ENCODE peak calls at places on chromosomes 16 and 17, in nine cellular contexts. Z, A, N, G, W, H, B, C and Q are unnamed samples.
A peak's percentile ranks its signal among the peaks of the same experiment; 100 is the strongest.

GRCh38 chr17:7856081-7856791 is 1.1 kb downstream of the NAA38 start:
- DNase-seq in Z (peak; percentile 34), C (peak; percentile 77), G (no peak), A (peak; percentile 36), B (no peak), W (peak; percentile 53), N (peak; percentile 83), H (peak; percentile 86), Q (peak; percentile 50)

GRCh38 chr17:47120521-47121095 is 68.5 kb downstream of the CDC27 start:
- DNase-seq in N (no peak), H (no peak), B (no peak), C (no peak), G (no peak), Z (no peak), A (no peak), W (no peak), Q (no peak)

GRCh38 chr17:66494023-66494803 is 191.8 kb downstream of the PRKCA start:
- DNase-seq in A (no peak), W (no peak), B (no peak), Z (peak; percentile 73), H (no peak), N (no peak), C (no peak), G (no peak), Q (no peak)

GRCh38 chr17:32275060-32276042 is 9.7 kb downstream of the RHBDL3 start:
- DNase-seq in C (peak; percentile 96), Z (peak; percentile 89), H (peak; percentile 68), G (no peak), A (no peak), W (no peak), N (no peak), B (no peak), Q (no peak)

GRCh38 chr17:76382803-76383644 is 1.4 kb upstream of the SPHK1 start:
- DNase-seq in Z (peak; percentile 86), B (peak; percentile 50), C (no peak), H (peak; percentile 51), W (peak; percentile 69), A (peak; percentile 40), N (no peak), G (no peak), Q (no peak)

GRCh38 chr17:31825961-31826691 is 32.9 kb downstream of the COPRS start:
- DNase-seq in N (no peak), C (no peak), W (no peak), B (no peak), Z (no peak), A (no peak), G (no peak), H (no peak), Q (no peak)

GRCh38 chr17:39679521-39680192 is 8.2 kb downstream of the PGAP3 start:
- DNase-seq in B (peak; percentile 51), H (peak; percentile 76), A (no peak), C (no peak), W (no peak), Z (no peak), N (no peak), G (no peak), Q (no peak)

GRCh38 chr16:11599579-11599978 is 12.9 kb upstream of the LITAF start:
- DNase-seq in N (no peak), Z (no peak), H (no peak), B (no peak), A (no peak), G (no peak), W (no peak), C (no peak), Q (no peak)

GRCh38 chr17:80774643-80775281 is 216.9 kb upstream of the CHMP6 start:
- DNase-seq in W (no peak), N (peak; percentile 65), A (no peak), H (no peak), Z (no peak), B (no peak), G (no peak), C (no peak), Q (no peak)

GRCh38 chr16:1691956-1692355 is 13.9 kb downstream of the JPT2 start:
- DNase-seq in C (peak; percentile 50), N (no peak), H (no peak), G (no peak), Z (no peak), B (no peak), W (no peak), A (no peak), Q (no peak)

GRCh38 chr17:82320956-82321927 is 3.8 kb upstream of the CD7 start:
- DNase-seq in N (no peak), C (no peak), W (no peak), B (no peak), G (no peak), Z (peak; percentile 66), A (peak; percentile 48), H (no peak), Q (peak; percentile 31)
- H3K4me3 ChIP-seq in N (no peak overlapping the region), C (no peak overlapping the region), W (no peak overlapping the region), B (peak overlapping the region; percentile 18), G (peak overlapping the region; percentile 25), Z (no peak overlapping the region), A (no peak overlapping the region), H (no peak overlapping the region), Q (no peak overlapping the region)

GRCh38 chr17:58516644-58517377 is 2.4 kb upstream of the MTMR4 start:
- DNase-seq in B (no peak), Z (no peak), H (no peak), C (no peak), W (no peak), N (peak; percentile 62), A (no peak), G (no peak), Q (no peak)
- TF ChIP-seq POLR2A in B (no peak), Z (no peak), H (no peak), C (no peak), W (no peak), N (no peak), A (no peak), G (no peak), Q (no peak)

GRCh38 chr17:72409405-72410002 is 288.7 kb downstream of the SOX9 start:
- DNase-seq in G (no peak), B (no peak), A (no peak), Z (no peak), N (no peak), C (no peak), H (no peak), W (no peak), Q (no peak)

GRCh38 chr17:72413077-72414031 is 292.5 kb downstream of the SOX9 start:
- DNase-seq in A (no peak), H (no peak), Z (no peak), W (no peak), B (peak; percentile 67), N (no peak), C (no peak), G (no peak), Q (no peak)

GRCh38 chr17:72412650-72413076 is 291.8 kb downstream of the SOX9 start:
- DNase-seq in N (no peak), A (no peak), H (no peak), Z (no peak), W (no peak), G (no peak), B (no peak), C (no peak), Q (peak; percentile 19)

GRCh38 chr17:72408641-72409040 is 287.8 kb downstream of the SOX9 start:
- DNase-seq in C (no peak), G (no peak), H (no peak), Z (no peak), B (no peak), A (no peak), W (no peak), N (no peak), Q (no peak)

DNA sequence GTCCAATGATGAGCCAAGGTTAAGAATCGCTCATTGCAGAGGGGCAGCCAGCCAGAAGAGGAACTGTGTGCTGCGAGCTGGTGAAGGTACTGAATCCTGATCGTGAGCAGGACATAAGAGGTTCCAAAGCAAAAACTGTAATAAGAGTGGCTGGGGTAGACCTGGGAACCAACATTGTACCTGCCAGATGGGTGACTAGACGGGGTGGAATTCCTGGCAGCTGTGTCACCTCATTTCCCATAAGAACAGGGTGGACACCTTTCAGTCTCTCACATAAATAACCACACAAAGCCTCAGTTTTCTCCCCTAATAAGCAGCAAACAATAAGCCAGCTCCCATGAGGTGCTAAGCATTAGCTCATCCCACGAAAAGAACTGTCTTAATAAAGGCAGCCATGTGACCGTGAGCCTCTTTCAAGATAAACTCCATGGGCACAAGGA is 290.3 kb downstream of the SOX9 start:
- DNase-seq in W (no peak), C (no peak), A (peak; percentile 59), G (no peak), H (no peak), Z (no peak), B (no peak), N (no peak), Q (no peak)
- H3K4me3 ChIP-seq in W (no peak overlapping the region), C (no peak overlapping the region), A (no peak overlapping the region), G (no peak overlapping the region), H (no peak overlapping the region), Z (no peak overlapping the region), B (no peak overlapping the region), N (no peak overlapping the region), Q (no peak overlapping the region)

GRCh38 chr17:21017861-21018260 is 24.9 kb downstream of the USP22 start:
- DNase-seq in W (no peak), B (no peak), G (no peak), A (no peak), H (no peak), C (peak; percentile 5), Z (no peak), N (peak; percentile 50), Q (no peak)
- TF ChIP-seq POLR2A in W (no peak), B (no peak), G (no peak), A (no peak), H (no peak), C (no peak), Z (no peak), N (no peak), Q (no peak)